ENCODE peak calls at places on chromosomes 16 and 17, in seven cellular contexts. B is lung, R is cardiac fibroblast, U is heart right ventricle, Q is mammary epithelial cell, W is psoas muscle, F is uterus. K is an unnamed sample.

GRCh38 chr16:68105611-68106010 is 20.4 kb downstream of the NFATC3 start:
- DNase-seq in B (no peak), R (peak; percentile 57), U (no peak), Q (no peak), W (no peak), F (no peak), K (no peak)

GRCh38 chr16:81505011-81505660 is 60.5 kb downstream of the CMIP start:
- DNase-seq in B (no peak), R (no peak), U (no peak), Q (peak; percentile 86), W (no peak), F (no peak), K (peak; percentile 84)

GRCh38 chr17:50175035-50175788 is 9.4 kb downstream of the SGCA start:
- DNase-seq in B (no peak), R (peak; percentile 27), U (no peak), Q (no peak), W (peak; percentile 15), F (no peak), K (no peak)

GRCh38 chr17:29760279-29760721 is 137.6 kb upstream of the CORO6 start:
- DNase-seq in B (no peak), R (peak; percentile 52), U (no peak), Q (peak; percentile 41), W (no peak), F (no peak), K (peak; percentile 57)

GRCh38 chr16:50553731-50554360 is 5.7 kb downstream of the NKD1 start:
- DNase-seq in B (no peak), R (no peak), U (no peak), Q (no peak), W (no peak), F (no peak), K (no peak)

GRCh38 chr17:47803201-47803600 is 18.4 kb downstream of the OSBPL7 start:
- DNase-seq in B (no peak), R (no peak), U (no peak), Q (no peak), W (no peak), F (no peak), K (no peak)

GRCh38 chr17:35612924-35613521 is 25.9 kb downstream of the AP2B1 start:
- DNase-seq in B (no peak), R (peak; percentile 71), U (peak; percentile 20), Q (peak; percentile 20), W (peak; percentile 27), F (no peak), K (peak; percentile 43)

GRCh38 chr17:53892222-53892621 is 69.5 kb downstream of the KIF2B start:
- DNase-seq in B (no peak), R (no peak), U (no peak), Q (no peak), W (no peak), F (no peak), K (no peak)

GRCh38 chr16:1527836-1528811 is 5.3 kb upstream of the TMEM204 start:
- DNase-seq in B (no peak), R (peak; percentile 58), U (peak; percentile 76), Q (no peak), W (peak; percentile 62), F (no peak), K (no peak)

GRCh38 chr16:3550851-3551847 is 26.1 kb downstream of the NLRC3 start:
- DNase-seq in B (no peak), R (no peak), U (no peak), Q (no peak), W (no peak), F (no peak), K (no peak)

GRCh38 chr16:66728117-66728787 is 23.2 kb downstream of the DYNC1LI2 start:
- DNase-seq in B (peak; percentile 39), R (peak; percentile 77), U (peak; percentile 48), Q (peak; percentile 26), W (no peak), F (peak; percentile 27), K (peak; percentile 65)

GRCh38 chr16:2474877-2475412 is at the start of gene TBC1D24:
- DNase-seq in B (peak; percentile 81), R (peak; percentile 76), U (peak; percentile 84), Q (peak; percentile 77), W (peak; percentile 89), F (peak; percentile 86), K (peak; percentile 99)

GRCh38 chr16:53768167-53768566 is 64.2 kb downstream of the FTO start:
- DNase-seq in B (no peak), R (peak; percentile 66), U (no peak), Q (no peak), W (no peak), F (no peak), K (no peak)

GRCh38 chr17:45895304-45895968 is 1.1 kb downstream of the MAPT start:
- DNase-seq in B (no peak), R (peak; percentile 32), U (no peak), Q (peak; percentile 45), W (peak; percentile 47), F (peak; percentile 19), K (peak; percentile 40)

GRCh38 chr17:17685775-17686291 is 4.6 kb downstream of the RAI1 start:
- DNase-seq in B (peak; percentile 60), R (peak; percentile 69), U (no peak), Q (peak; percentile 91), W (peak; percentile 36), F (no peak), K (no peak)

GRCh38 chr17:79400989-79401703 is 209.7 kb downstream of the RBFOX3 start:
- DNase-seq in B (peak; percentile 73), R (peak; percentile 61), U (peak; percentile 50), Q (peak; percentile 25), W (peak; percentile 62), F (peak; percentile 74), K (peak; percentile 91)

GRCh38 chr16:27920391-27920891 is 143.1 kb downstream of the GSG1L start:
- DNase-seq in B (no peak), R (no peak), U (no peak), Q (peak; percentile 52), W (no peak), F (no peak), K (no peak)

GRCh38 chr16:442976-443375 is 17.5 kb downstream of the RAB11FIP3 start:
- DNase-seq in B (no peak), R (no peak), U (no peak), Q (no peak), W (no peak), F (no peak), K (no peak)

GRCh38 chr16:83068686-83069085 is 441.9 kb downstream of the CDH13 start:
- DNase-seq in B (no peak), R (peak; percentile 68), U (peak; percentile 4), Q (no peak), W (no peak), F (no peak), K (no peak)
- TF ChIP-seq CTCF in B (no peak), R (peak; percentile 15), U (peak; percentile 46), Q (no peak), W (peak; percentile 25), F (no peak), K (no peak)

DNA sequence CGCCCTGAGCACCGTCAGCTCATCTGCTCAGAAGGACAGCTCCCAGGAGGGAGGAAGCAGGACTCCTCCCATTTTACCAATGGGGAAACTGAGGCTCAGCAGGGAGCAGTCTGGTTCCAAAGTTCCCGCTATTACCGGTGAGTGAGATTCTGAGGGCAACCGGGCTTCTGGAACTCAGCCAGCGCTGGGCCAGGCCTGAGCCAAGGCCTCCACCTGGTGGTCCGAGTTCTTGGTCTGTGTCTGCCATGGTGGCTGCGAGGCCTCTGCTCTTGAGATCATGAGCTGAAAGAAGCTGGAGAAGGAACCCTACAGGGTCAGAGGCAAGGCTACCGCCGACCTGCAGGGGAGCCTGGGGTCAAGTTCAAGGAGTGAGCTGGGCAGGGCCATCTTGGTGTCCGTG is 110.8 kb upstream of the GSE1 start:
- DNase-seq in B (no peak), R (no peak), U (no peak), Q (no peak), W (no peak), F (no peak), K (no peak)
- TF ChIP-seq CTCF in B (no peak), R (no peak), U (no peak), Q (no peak), W (no peak), F (no peak), K (no peak)

GRCh38 chr17:82678265-82678891 is 20.1 kb downstream of the RAB40B start:
- DNase-seq in B (no peak), R (no peak), U (no peak), Q (no peak), W (peak; percentile 13), F (no peak), K (no peak)

GRCh38 chr17:82677353-82677925 is 21.1 kb downstream of the RAB40B start:
- DNase-seq in B (no peak), R (no peak), U (no peak), Q (no peak), W (peak; percentile 11), F (no peak), K (no peak)

GRCh38 chr17:82681547-82681946 is 17.0 kb downstream of the RAB40B start:
- DNase-seq in B (no peak), R (no peak), U (no peak), Q (no peak), W (no peak), F (no peak), K (no peak)

GRCh38 chr17:82683534-82683933 is 15.0 kb downstream of the RAB40B start:
- DNase-seq in B (no peak), R (no peak), U (no peak), Q (no peak), W (no peak), F (no peak), K (no peak)

DNA sequence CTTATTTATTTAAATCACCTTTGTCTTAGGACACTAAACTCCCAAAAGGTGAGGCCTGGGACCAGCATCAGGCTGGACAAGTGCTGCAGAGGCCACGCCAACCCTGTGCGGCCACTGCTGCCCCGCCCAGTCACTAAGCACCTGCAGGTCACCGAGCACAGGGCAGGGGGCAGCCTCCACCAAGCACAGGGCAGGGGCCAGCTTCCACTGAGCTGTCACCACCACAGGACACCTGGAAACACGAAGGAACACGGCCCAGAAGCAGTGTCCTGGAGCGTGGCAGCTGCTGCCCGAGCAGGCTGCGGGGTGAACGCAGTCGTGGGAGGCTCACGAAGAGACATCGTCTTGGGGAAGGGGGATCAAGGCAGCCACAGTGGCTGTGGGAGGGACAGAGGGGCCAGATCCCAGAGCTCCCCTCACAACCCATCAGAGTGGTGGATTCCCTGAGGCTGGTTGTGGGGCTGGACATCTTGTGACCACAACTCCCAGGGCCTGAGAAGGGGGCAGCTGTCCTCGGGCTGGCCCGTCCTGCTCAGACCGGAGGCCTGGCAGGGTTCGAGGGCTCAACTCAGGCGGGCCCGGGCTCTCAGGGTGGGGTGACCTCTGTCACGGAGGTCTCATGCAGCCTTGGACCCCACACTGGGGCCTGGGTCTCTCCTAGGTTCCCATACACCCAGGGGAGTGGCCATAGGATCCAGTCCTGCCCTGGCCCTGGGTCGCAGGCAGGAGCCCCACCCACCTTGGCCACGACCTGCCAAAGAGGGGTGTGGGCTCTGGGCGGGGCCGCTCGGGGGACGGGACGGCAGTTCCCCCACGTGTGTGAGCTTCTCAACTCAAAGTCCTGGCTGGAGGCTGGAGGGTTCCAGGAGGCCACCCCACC is 18.7 kb downstream of the RAB40B start:
- DNase-seq in B (no peak), R (no peak), U (no peak), Q (no peak), W (peak; percentile 7), F (no peak), K (no peak)
- TF ChIP-seq CTCF in B (no peak), R (no peak), U (no peak), Q (no peak), W (no peak), F (no peak), K (no peak)

DNA sequence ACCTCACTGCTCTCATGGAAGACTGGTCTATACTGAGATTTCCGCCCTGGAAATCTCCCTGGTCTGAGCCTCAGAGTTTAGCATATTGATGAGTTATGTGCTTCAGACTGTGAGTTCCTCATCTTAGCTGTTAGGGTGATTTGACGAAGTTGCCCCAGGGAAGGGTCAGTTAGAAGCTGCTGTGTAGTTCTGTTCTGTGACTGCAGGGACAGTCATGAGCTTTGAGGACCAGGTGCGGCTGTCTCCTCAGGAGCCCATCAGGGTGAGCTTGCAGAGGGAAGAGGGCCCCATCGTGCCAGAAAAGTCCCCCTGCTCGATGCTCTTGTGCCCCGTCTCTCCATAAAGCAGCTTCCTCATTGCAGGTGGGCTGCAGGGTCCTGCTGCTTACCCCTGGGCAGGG is 28.3 kb upstream of the IL17C start:
- DNase-seq in B (no peak), R (no peak), U (no peak), Q (no peak), W (no peak), F (no peak), K (no peak)
- TF ChIP-seq CTCF in B (no peak), R (peak; percentile 13), U (no peak), Q (peak; percentile 5), W (no peak), F (no peak), K (no peak)